ENCODE peak calls at places on chromosome 6, in four cellular contexts. D is progenitor cell of endocrine pancreas, L is right atrium auricular region, R is OCI-LY7. O is an unnamed sample.

GRCh38 chr6:13741358-13741757 is 29.7 kb upstream of the RANBP9 start:
- DNase-seq in D (no peak), L (no peak), R (no peak), O (no peak)

GRCh38 chr6:137764464-137764863 is 102.6 kb upstream of the TNFAIP3 start:
- DNase-seq in D (no peak), L (no peak), R (no peak), O (peak)

GRCh38 chr6:134590449-134590848 is 272.5 kb upstream of the SGK1 start:
- DNase-seq in D (no peak), L (no peak), R (no peak), O (peak)

GRCh38 chr6:37550436-37550835 is 50.7 kb upstream of the CCDC167 start:
- DNase-seq in D (no peak), L (no peak), R (no peak), O (peak)

GRCh38 chr6:110567957-110568696 is 91.7 kb upstream of the SLC22A16 start:
- DNase-seq in D (no peak), L (no peak), R (peak), O (no peak)

GRCh38 chr6:159692303-159693127 is 526 bp downstream of the SOD2 start:
- DNase-seq in D (peak), L (peak), R (peak), O (peak)

GRCh38 chr6:32189742-32190053 is 304 bp downstream of the PBX2 start:
- DNase-seq in D (no peak), L (no peak), R (no peak), O (no peak)

GRCh38 chr6:25057121-25057520 is 121.4 kb upstream of the RIPOR2 start:
- DNase-seq in D (no peak), L (no peak), R (no peak), O (no peak)

GRCh38 chr6:135675862-135676261 is 175.6 kb upstream of the PDE7B start:
- DNase-seq in D (peak), L (no peak), R (peak), O (peak)

GRCh38 chr6:17417817-17418216 is 24.4 kb downstream of the CAP2 start:
- DNase-seq in D (no peak), L (no peak), R (no peak), O (peak)

GRCh38 chr6:151338816-151339215 is 52.5 kb downstream of the ZBTB2 start:
- DNase-seq in D (no peak), L (no peak), R (no peak), O (no peak)

GRCh38 chr6:90120327-90120726 is 176.3 kb downstream of the BACH2 start:
- DNase-seq in D (no peak), L (no peak), R (no peak), O (no peak)

GRCh38 chr6:26129656-26130055 is 42.4 kb downstream of the HFE start:
- DNase-seq in D (no peak), L (no peak), R (no peak), O (no peak)

GRCh38 chr6:43702522-43703440 is 15.2 kb upstream of the MRPS18A start:
- DNase-seq in D (peak), L (peak), R (peak), O (peak)

GRCh38 chr6:3390698-3391097 is 66.2 kb downstream of the SLC22A23 start:
- DNase-seq in D (no peak), L (peak), R (no peak), O (peak)

GRCh38 chr6:69774740-69775350 is 22.0 kb downstream of the LMBRD1 start:
- DNase-seq in D (no peak), L (no peak), R (no peak), O (no peak)

GRCh38 chr6:32110632-32111031 is 1.5 kb upstream of the TNXB start:
- DNase-seq in D (no peak), L (no peak), R (no peak), O (no peak)

GRCh38 chr6:77425216-77425615 is 38.1 kb downstream of the HTR1B start:
- DNase-seq in D (no peak), L (no peak), R (no peak), O (no peak)

GRCh38 chr6:150567823-150568383 is 31.8 kb upstream of the PLEKHG1 start:
- DNase-seq in D (no peak), L (no peak), R (no peak), O (peak)

GRCh38 chr6:133983099-133983939 is 30.3 kb downstream of the TBPL1 start:
- DNase-seq in D (no peak), L (no peak), R (no peak), O (peak)

GRCh38 chr6:36914227-36914794 is 28.6 kb downstream of the C6orf89 start:
- DNase-seq in D (no peak), L (no peak), R (no peak), O (peak)

GRCh38 chr6:82371799-82372508 is 8.3 kb downstream of the TPBG start:
- DNase-seq in D (no peak), L (no peak), R (no peak), O (no peak)

GRCh38 chr6:81166770-81167169 is 585.7 kb downstream of the TENT5A start:
- DNase-seq in D (no peak), L (no peak), R (no peak), O (peak)

GRCh38 chr6:31582230-31582601 is at the start of gene LTB:
- DNase-seq in D (no peak), L (no peak), R (peak), O (no peak)

GRCh38 chr6:151675746-151676459 is 131.6 kb upstream of the ESR1 start:
- DNase-seq in D (peak), L (no peak), R (peak), O (peak)

GRCh38 chr6:53347921-53348435 is 772 bp downstream of the ELOVL5 start:
- DNase-seq in D (peak), L (peak), R (peak), O (peak)

DNA sequence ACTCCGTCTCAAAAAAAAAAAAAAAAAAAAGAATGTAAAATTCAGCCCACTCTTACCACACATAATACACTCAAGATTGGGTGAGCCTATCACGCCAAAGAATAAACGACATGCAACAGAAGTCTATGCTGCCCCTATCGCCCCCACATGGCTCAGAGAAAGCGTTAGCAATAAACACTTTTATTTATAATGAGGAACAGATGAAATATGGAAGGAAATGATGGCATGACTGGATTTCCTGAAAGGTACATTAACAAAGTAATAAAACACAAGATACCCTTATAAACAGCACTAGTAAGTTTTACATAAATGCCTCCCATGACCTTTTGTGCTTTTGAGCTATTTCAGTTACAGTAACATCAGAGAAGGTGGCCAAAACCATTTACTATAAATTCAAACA is 71.5 kb upstream of the SCAF8 start:
- DNase-seq in D (no peak), L (no peak), R (no peak), O (no peak)
- TF ChIP-seq CTCF in D (no peak), L (no peak), R (no peak), O (no peak)

DNA sequence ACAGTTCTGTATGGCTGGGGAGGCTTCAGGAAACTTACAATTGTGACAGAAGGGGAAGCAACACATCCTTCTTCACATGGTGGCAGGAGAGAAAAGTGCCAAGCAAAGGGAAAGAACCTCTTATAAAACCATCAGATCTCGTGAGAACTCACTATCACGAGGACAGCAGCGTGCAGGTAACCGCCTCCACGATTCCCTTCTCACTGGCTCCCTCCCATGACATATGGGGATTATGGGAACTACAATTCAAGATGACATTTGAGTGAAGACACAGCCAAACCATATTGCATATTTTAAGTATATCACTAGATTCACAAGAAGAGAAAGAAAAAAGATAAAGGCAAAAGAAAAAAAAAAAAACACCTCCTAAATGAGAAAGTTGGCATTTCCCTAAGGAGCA is 431.9 kb upstream of the RGS17 start:
- DNase-seq in D (no peak), L (no peak), R (no peak), O (no peak)
- TF ChIP-seq CTCF in D (no peak), L (no peak), R (no peak), O (no peak)

DNA sequence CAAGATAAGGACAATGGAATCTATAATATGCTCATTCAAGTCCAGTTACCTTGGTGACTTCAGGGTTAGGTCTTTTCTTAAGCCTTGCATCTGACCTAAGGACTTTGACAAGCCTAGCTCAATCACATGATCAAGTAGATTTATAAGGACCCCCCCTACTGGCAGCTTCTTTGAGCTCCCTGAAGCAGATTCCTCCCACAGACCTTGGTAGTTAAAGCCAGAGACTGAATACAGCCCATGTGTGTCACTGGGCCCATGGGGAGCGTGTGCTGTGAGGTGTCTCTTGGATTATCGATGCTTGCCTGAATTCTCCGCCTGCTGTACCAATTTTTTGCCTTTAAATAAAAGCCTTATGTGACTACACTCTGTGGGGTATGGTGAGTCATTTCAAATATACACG is 372.7 kb upstream of the RGS17 start:
- DNase-seq in D (no peak), L (no peak), R (peak), O (peak)
- TF ChIP-seq CTCF in D (no peak), L (no peak), R (peak), O (no peak)

DNA sequence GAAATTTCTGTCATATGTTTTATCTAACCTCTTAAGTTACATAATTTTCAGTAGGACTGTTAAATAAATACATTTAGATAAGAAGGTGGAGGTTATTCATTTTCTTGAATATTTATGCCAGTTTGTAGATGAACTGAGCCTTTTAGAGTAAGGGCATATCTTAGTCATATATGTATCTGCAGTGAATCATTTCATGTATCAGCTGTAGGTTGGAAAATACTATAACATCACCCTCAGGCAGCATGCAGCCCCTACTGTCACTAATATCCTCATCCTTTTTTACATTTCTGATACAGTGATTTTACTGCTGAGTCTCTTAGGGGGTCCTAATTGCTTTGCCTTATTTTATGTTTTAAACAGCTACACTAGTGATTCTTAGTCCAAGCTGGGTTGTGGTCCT is 19.5 kb upstream of the SUMO4 start:
- DNase-seq in D (no peak), L (no peak), R (no peak), O (no peak)
- TF ChIP-seq CTCF in D (no peak), L (no peak), R (no peak), O (no peak)

GRCh38 chr6:163579880-163580295 is 165.4 kb downstream of the QKI start:
- DNase-seq in D (no peak), L (no peak), R (no peak), O (peak)
- TF ChIP-seq CTCF in D (no peak), L (no peak), R (peak), O (no peak)

DNA sequence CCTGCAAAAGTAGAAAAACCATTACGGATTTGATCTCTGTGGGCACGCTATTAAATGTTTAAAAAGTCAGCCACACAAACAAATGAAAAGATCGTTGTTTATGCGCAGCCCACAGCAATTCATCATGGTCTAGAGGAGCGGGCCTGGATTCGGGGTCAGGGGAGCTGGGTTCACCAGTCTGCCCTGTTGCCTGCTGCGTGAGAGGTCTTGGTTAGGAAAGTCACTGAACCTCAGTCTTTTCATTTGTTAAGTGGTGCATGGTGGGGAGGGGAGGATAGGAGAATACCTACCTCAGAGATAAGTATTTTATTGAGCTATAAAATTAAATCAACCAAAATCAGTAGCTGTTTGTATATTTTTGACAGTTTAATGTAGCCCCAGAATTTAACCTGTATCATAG is 47.3 kb upstream of the FYN start:
- DNase-seq in D (no peak), L (no peak), R (no peak), O (no peak)
- TF ChIP-seq CTCF in D (no peak), L (no peak), R (no peak), O (no peak)

DNA sequence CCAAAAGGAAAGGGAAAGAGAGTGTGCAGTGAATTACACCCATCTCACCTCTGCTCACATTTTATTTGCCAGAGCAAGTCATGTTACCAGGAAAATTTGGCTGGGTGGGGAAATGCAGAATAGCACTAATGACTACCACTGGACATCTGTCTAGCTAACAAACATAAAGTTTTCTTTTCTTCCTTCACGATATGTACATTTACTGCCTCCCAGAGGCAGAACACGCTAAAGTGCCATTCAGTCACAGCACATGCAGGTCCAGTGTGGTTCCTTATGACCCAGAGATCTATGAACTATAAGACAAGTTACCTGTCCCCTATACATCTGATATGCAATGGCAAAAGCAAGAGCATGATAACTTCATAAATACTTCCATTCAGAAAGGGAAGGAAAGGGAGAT is 194.1 kb downstream of the OGFRL1 start:
- DNase-seq in D (no peak), L (no peak), R (no peak), O (peak)
- TF ChIP-seq CTCF in D (no peak), L (no peak), R (peak), O (peak)

O was measured in MCF 10A.